ENCODE peak calls at places on chromosomes 6 and 20, in five cellular contexts. U, O, R, N and P are unnamed samples.
A peak's percentile ranks its signal among the peaks of the same experiment; 100 is the strongest.

GRCh38 chr6:112511441-112511840 is 164.3 kb downstream of the RFPL4B start:
- DNase-seq in N (no peak), O (peak; percentile 41), R (no peak), U (peak; percentile 4), P (no peak)

GRCh38 chr20:33664762-33665144 is 2.0 kb upstream of the ACTL10 start:
- DNase-seq in U (no peak), N (no peak), R (no peak), O (no peak), P (no peak)

GRCh38 chr6:129252377-129253071 is 369.6 kb downstream of the LAMA2 start:
- DNase-seq in U (peak; percentile 61), N (no peak), R (no peak), O (no peak), P (no peak)

GRCh38 chr6:107735906-107736635 is 88.0 kb downstream of the SCML4 start:
- DNase-seq in U (no peak), O (no peak), N (no peak), R (no peak), P (no peak)

GRCh38 chr6:24908555-24908954 is 27.2 kb downstream of the RIPOR2 start:
- DNase-seq in O (no peak), U (peak; percentile 20), R (no peak), N (no peak), P (no peak)

GRCh38 chr20:3565851-3566250 is 95.0 kb downstream of the ATRN start:
- DNase-seq in N (no peak), U (no peak), O (no peak), R (no peak), P (no peak)

GRCh38 chr6:36985963-36986703 is at the start of gene MTCH1:
- DNase-seq in R (peak; percentile 88), N (peak; percentile 70), U (peak; percentile 86), O (peak; percentile 67), P (peak; percentile 85)

GRCh38 chr20:35653893-35654292 is 10.8 kb downstream of the CPNE1 start:
- DNase-seq in N (no peak), U (no peak), O (no peak), R (no peak), P (no peak)

GRCh38 chr20:58023346-58023745 is 205.1 kb downstream of the ANKRD60 start:
- DNase-seq in R (no peak), O (no peak), U (no peak), N (no peak), P (no peak)

GRCh38 chr6:161924516-161925116 is 650.8 kb upstream of the AGPAT4 start:
- DNase-seq in O (no peak), N (no peak), R (no peak), U (no peak), P (no peak)

GRCh38 chr20:37279820-37280219 is 9.6 kb upstream of the MANBAL start:
- DNase-seq in N (no peak), R (no peak), U (no peak), O (no peak), P (no peak)

GRCh38 chr20:40728470-40728869 is 39.4 kb upstream of the MAFB start:
- DNase-seq in N (no peak), U (no peak), R (no peak), O (no peak), P (no peak)

GRCh38 chr6:138242987-138243592 is 24.8 kb upstream of the PBOV1 start:
- DNase-seq in U (no peak), N (no peak), R (peak; percentile 23), O (no peak), P (no peak)

GRCh38 chr6:114955363-114955762 is 612.5 kb upstream of the HS3ST5 start:
- DNase-seq in N (no peak), U (no peak), O (no peak), R (no peak), P (no peak)

GRCh38 chr6:33082702-33083101 is 6.9 kb downstream of the HLA-DPB1 start:
- DNase-seq in R (peak; percentile 9), U (peak; percentile 13), O (peak; percentile 24), N (no peak), P (no peak)

GRCh38 chr20:44495802-44496481 is 20.3 kb downstream of the TTPAL start:
- DNase-seq in R (no peak), N (no peak), U (peak; percentile 99), O (peak; percentile 77), P (no peak)

GRCh38 chr6:26464014-26464413 is 6.3 kb downstream of the BTN2A1 start:
- DNase-seq in N (no peak), R (no peak), U (no peak), O (no peak), P (no peak)

GRCh38 chr6:15675537-15676170 is 12.8 kb upstream of the DTNBP1 start:
- DNase-seq in O (no peak), N (no peak), U (no peak), R (no peak), P (no peak)

GRCh38 chr6:43740961-43741764 is 28.8 kb upstream of the VEGFA start:
- DNase-seq in N (no peak), R (no peak), O (no peak), U (no peak), P (no peak)

GRCh38 chr6:71224011-71224410 is 64.6 kb upstream of the OGFRL1 start:
- DNase-seq in U (no peak), O (no peak), N (no peak), R (no peak), P (no peak)

GRCh38 chr6:80210618-80211017 is 104.1 kb downstream of the BCKDHB start:
- DNase-seq in O (no peak), R (no peak), U (no peak), N (no peak), P (no peak)

GRCh38 chr6:31965700-31966099 is 6.2 kb downstream of the DXO start:
- DNase-seq in N (no peak), O (no peak), R (no peak), U (no peak), P (no peak)

GRCh38 chr20:33915726-33916331 is 77.9 kb upstream of the RALY start:
- DNase-seq in O (peak; percentile 15), N (no peak), R (no peak), U (no peak), P (peak; percentile 34)

GRCh38 chr6:46098678-46099077 is 31.1 kb upstream of the ENPP4 start:
- DNase-seq in U (no peak), O (peak; percentile 51), N (peak; percentile 37), R (peak; percentile 91), P (no peak)

GRCh38 chr6:64861039-64861651 is 845.9 kb downstream of the EYS start:
- DNase-seq in N (no peak), R (no peak), O (no peak), U (no peak), P (no peak)

GRCh38 chr6:122799916-122800701 is 11.1 kb downstream of the SMPDL3A start:
- DNase-seq in N (no peak), O (no peak), R (no peak), U (peak; percentile 62), P (no peak)

GRCh38 chr6:30060634-30060981 is 457 bp upstream of the POLR1H start:
- DNase-seq in O (no peak), N (no peak), R (no peak), U (peak; percentile 36), P (no peak)

GRCh38 chr6:126376682-126377081 is 36.8 kb downstream of the CENPW start:
- DNase-seq in N (no peak), O (no peak), U (no peak), R (no peak), P (no peak)

GRCh38 chr20:50996901-50997830 is 25.7 kb downstream of the KCNG1 start:
- DNase-seq in O (no peak), U (peak; percentile 75), R (no peak), N (no peak), P (no peak)

GRCh38 chr6:143427109-143427817 is 23.2 kb downstream of the ADAT2 start:
- DNase-seq in N (no peak), O (no peak), U (peak; percentile 86), R (peak; percentile 25), P (peak; percentile 70)

GRCh38 chr20:38386004-38386403 is 39.7 kb downstream of the LBP start:
- DNase-seq in R (no peak), U (no peak), N (no peak), O (no peak), P (no peak)

GRCh38 chr6:135182120-135182992 is 1.2 kb downstream of the MYB start:
- DNase-seq in R (peak; percentile 39), U (no peak), O (no peak), N (no peak), P (no peak)

GRCh38 chr6:27866370-27867050 is 45.7 kb downstream of the OR2B2 start:
- DNase-seq in O (no peak), U (peak; percentile 68), N (no peak), R (peak; percentile 85), P (peak; percentile 47)

GRCh38 chr6:96878101-96878500 is 19.6 kb downstream of the NDUFAF4 start:
- DNase-seq in R (no peak), U (peak; percentile 13), N (no peak), O (no peak), P (no peak)